ENCODE peak calls at places on chromosomes 7 and 10, in six cellular contexts. K, M, H, S, J and R are unnamed samples.

GRCh38 chr7:412313-412710 is 107.3 kb downstream of the PDGFA start:
- DNase-seq in K (peak), M (no peak), H (no peak), S (no peak), J (no peak), R (no peak)

GRCh38 chr7:22156205-22156604 is 200.7 kb downstream of the RAPGEF5 start:
- DNase-seq in K (no peak), M (no peak), H (no peak), S (no peak), J (peak), R (no peak)

GRCh38 chr10:117005454-117006055 is 568 bp upstream of the SHTN1 start:
- DNase-seq in K (no peak), M (no peak), H (no peak), S (peak), J (peak), R (no peak)

GRCh38 chr7:73521636-73522080 is 435 bp downstream of the BAZ1B start:
- DNase-seq in K (no peak), M (no peak), H (no peak), S (peak), J (peak), R (no peak)

GRCh38 chr10:112779025-112779765 is 170.9 kb upstream of the TCF7L2 start:
- DNase-seq in K (no peak), M (no peak), H (no peak), S (no peak), J (no peak), R (no peak)

GRCh38 chr7:140870003-140870402 is 54.7 kb downstream of the BRAF start:
- DNase-seq in K (no peak), M (no peak), H (no peak), S (no peak), J (no peak), R (no peak)

GRCh38 chr10:133143200-133143533 is 16.9 kb upstream of the KNDC1 start:
- DNase-seq in K (peak), M (no peak), H (no peak), S (no peak), J (no peak), R (no peak)

GRCh38 chr7:74287303-74288033 is 1.7 kb upstream of the CLIP2 start:
- DNase-seq in K (no peak), M (no peak), H (no peak), S (no peak), J (no peak), R (no peak)

GRCh38 chr7:80508440-80508839 is 3.4 kb downstream of the GNAT3 start:
- DNase-seq in K (no peak), M (no peak), H (no peak), S (no peak), J (no peak), R (no peak)

GRCh38 chr10:5659702-5660528 is 6.5 kb downstream of the ASB13 start:
- DNase-seq in K (peak), M (peak), H (peak), S (no peak), J (peak), R (no peak)

GRCh38 chr10:65891073-65891981 is 1034.5 kb upstream of the LRRTM3 start:
- DNase-seq in K (no peak), M (no peak), H (no peak), S (no peak), J (peak), R (no peak)